ENCODE peak calls at places on chromosomes 7 and 10, in eight cellular contexts. One of them, this sample, is unnamed.

GRCh38 chr10:58414270-58415041 is 29.2 kb downstream of the TFAM start:
- DNase-seq in transverse colon: no peak
- DNase-seq in tibial nerve: no peak
- DNase-seq in spleen: no peak
- DNase-seq in uterus: no peak
- DNase-seq in Peyer's patch: no peak
- DNase-seq in right lobe of liver: no peak
- DNase-seq in breast epithelium: peak; percentile 51
- DNase-seq in this sample: no peak

GRCh38 chr7:41399171-41399570 is 303.7 kb downstream of the INHBA start:
- DNase-seq in transverse colon: no peak
- DNase-seq in tibial nerve: no peak
- DNase-seq in spleen: no peak
- DNase-seq in uterus: no peak
- DNase-seq in Peyer's patch: no peak
- DNase-seq in right lobe of liver: no peak
- DNase-seq in breast epithelium: no peak
- DNase-seq in this sample: no peak

GRCh38 chr10:114767589-114768393 is 53.8 kb upstream of the FHIP2A start:
- DNase-seq in transverse colon: peak; percentile 65
- DNase-seq in tibial nerve: no peak
- DNase-seq in spleen: peak; percentile 80
- DNase-seq in uterus: no peak
- DNase-seq in Peyer's patch: peak; percentile 80
- DNase-seq in right lobe of liver: peak; percentile 70
- DNase-seq in breast epithelium: no peak
- DNase-seq in this sample: no peak

GRCh38 chr10:86373828-86374227 is 7.2 kb upstream of the GRID1 start:
- DNase-seq in transverse colon: no peak
- DNase-seq in tibial nerve: no peak
- DNase-seq in spleen: peak; percentile 66
- DNase-seq in uterus: peak; percentile 5
- DNase-seq in Peyer's patch: no peak
- DNase-seq in right lobe of liver: peak; percentile 24
- DNase-seq in breast epithelium: no peak
- DNase-seq in this sample: no peak

GRCh38 chr10:43145313-43145712 is 7.1 kb downstream of the CSGALNACT2 start:
- DNase-seq in transverse colon: no peak
- DNase-seq in tibial nerve: no peak
- DNase-seq in spleen: no peak
- DNase-seq in uterus: no peak
- DNase-seq in Peyer's patch: no peak
- DNase-seq in right lobe of liver: no peak
- DNase-seq in breast epithelium: no peak
- DNase-seq in this sample: no peak

GRCh38 chr7:1236831-1237701 is 4.4 kb downstream of the UNCX start:
- DNase-seq in transverse colon: no peak
- DNase-seq in tibial nerve: no peak
- DNase-seq in spleen: no peak
- DNase-seq in uterus: no peak
- DNase-seq in Peyer's patch: no peak
- DNase-seq in right lobe of liver: no peak
- DNase-seq in breast epithelium: no peak
- DNase-seq in this sample: no peak

GRCh38 chr10:29446327-29446726 is 157.5 kb downstream of the LYZL1 start:
- DNase-seq in transverse colon: no peak
- DNase-seq in tibial nerve: no peak
- DNase-seq in spleen: no peak
- DNase-seq in uterus: no peak
- DNase-seq in Peyer's patch: no peak
- DNase-seq in right lobe of liver: no peak
- DNase-seq in breast epithelium: no peak
- DNase-seq in this sample: no peak

GRCh38 chr10:59867590-59867989 is 38.8 kb downstream of the CCDC6 start:
- DNase-seq in transverse colon: no peak
- DNase-seq in tibial nerve: no peak
- DNase-seq in spleen: no peak
- DNase-seq in uterus: no peak
- DNase-seq in Peyer's patch: no peak
- DNase-seq in right lobe of liver: no peak
- DNase-seq in breast epithelium: no peak
- DNase-seq in this sample: no peak

GRCh38 chr7:28755255-28755654 is 202.9 kb downstream of the TRIL start:
- DNase-seq in transverse colon: no peak
- DNase-seq in tibial nerve: no peak
- DNase-seq in spleen: no peak
- DNase-seq in uterus: no peak
- DNase-seq in Peyer's patch: no peak
- DNase-seq in right lobe of liver: no peak
- DNase-seq in breast epithelium: no peak
- DNase-seq in this sample: no peak

GRCh38 chr7:128703605-128704004 is 31.5 kb downstream of the GARIN1A start:
- DNase-seq in transverse colon: no peak
- DNase-seq in tibial nerve: no peak
- DNase-seq in spleen: no peak
- DNase-seq in uterus: no peak
- DNase-seq in Peyer's patch: no peak
- DNase-seq in right lobe of liver: no peak
- DNase-seq in breast epithelium: no peak
- DNase-seq in this sample: peak; percentile 8

GRCh38 chr10:48626986-48627731 is 22.3 kb upstream of the ARHGAP22 start:
- DNase-seq in transverse colon: no peak
- DNase-seq in tibial nerve: no peak
- DNase-seq in spleen: no peak
- DNase-seq in uterus: no peak
- DNase-seq in Peyer's patch: no peak
- DNase-seq in right lobe of liver: no peak
- DNase-seq in breast epithelium: no peak
- DNase-seq in this sample: no peak

GRCh38 chr10:4672199-4672598 is 153.8 kb upstream of the AKR1E2 start:
- DNase-seq in transverse colon: no peak
- DNase-seq in tibial nerve: no peak
- DNase-seq in spleen: no peak
- DNase-seq in uterus: no peak
- DNase-seq in Peyer's patch: no peak
- DNase-seq in right lobe of liver: no peak
- DNase-seq in breast epithelium: no peak
- DNase-seq in this sample: no peak

GRCh38 chr7:113349339-113349738 is 231.0 kb upstream of the SMIM30 start:
- DNase-seq in transverse colon: no peak
- DNase-seq in tibial nerve: no peak
- DNase-seq in spleen: no peak
- DNase-seq in uterus: no peak
- DNase-seq in Peyer's patch: no peak
- DNase-seq in right lobe of liver: no peak
- DNase-seq in breast epithelium: no peak
- DNase-seq in this sample: no peak

GRCh38 chr7:108402865-108403264 is 53.4 kb downstream of the NRCAM start:
- DNase-seq in transverse colon: no peak
- DNase-seq in tibial nerve: no peak
- DNase-seq in spleen: no peak
- DNase-seq in uterus: no peak
- DNase-seq in Peyer's patch: no peak
- DNase-seq in right lobe of liver: no peak
- DNase-seq in breast epithelium: no peak
- DNase-seq in this sample: no peak

GRCh38 chr7:108091461-108091831 is 38.7 kb downstream of the LAMB4 start:
- DNase-seq in transverse colon: no peak
- DNase-seq in tibial nerve: no peak
- DNase-seq in spleen: no peak
- DNase-seq in uterus: no peak
- DNase-seq in Peyer's patch: no peak
- DNase-seq in right lobe of liver: no peak
- DNase-seq in breast epithelium: no peak
- DNase-seq in this sample: no peak

GRCh38 chr10:73096041-73096451 is 620 bp downstream of the P4HA1 start:
- DNase-seq in transverse colon: peak; percentile 74
- DNase-seq in tibial nerve: peak; percentile 41
- DNase-seq in spleen: peak; percentile 94
- DNase-seq in uterus: peak; percentile 64
- DNase-seq in Peyer's patch: peak; percentile 78
- DNase-seq in right lobe of liver: peak; percentile 80
- DNase-seq in breast epithelium: peak; percentile 58
- DNase-seq in this sample: peak; percentile 93
- TF ChIP-seq POLR2A in transverse colon: no peak
- TF ChIP-seq POLR2A in tibial nerve: no peak
- TF ChIP-seq POLR2A in spleen: peak; percentile 73
- TF ChIP-seq POLR2A in uterus: peak; percentile 4
- TF ChIP-seq POLR2A in Peyer's patch: peak; percentile 6
- TF ChIP-seq POLR2A in right lobe of liver: no peak
- TF ChIP-seq POLR2A in breast epithelium: no peak
- TF ChIP-seq POLR2A in this sample: no peak

DNA sequence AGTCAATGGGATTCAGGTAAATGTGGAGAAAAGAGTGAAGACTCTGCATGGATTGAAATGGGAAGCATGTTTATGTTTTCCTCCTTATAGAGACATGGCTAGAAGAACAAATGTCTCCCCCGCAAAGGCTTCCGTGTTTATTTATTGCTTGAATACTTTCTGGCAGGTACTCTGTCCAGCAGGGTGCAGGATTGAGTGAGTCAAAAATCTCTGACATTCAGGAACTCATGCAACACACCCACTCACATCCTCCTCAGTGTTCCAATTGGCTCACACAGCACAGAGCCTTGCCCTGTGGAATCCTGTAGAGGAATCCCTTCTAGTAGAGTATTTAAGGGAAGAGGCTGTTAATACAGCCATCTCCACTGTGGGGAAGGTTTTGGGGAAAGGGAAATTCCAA is 290.3 kb upstream of the VWC2 start:
- DNase-seq in transverse colon: peak; percentile 8
- DNase-seq in tibial nerve: no peak
- DNase-seq in spleen: no peak
- DNase-seq in uterus: no peak
- DNase-seq in Peyer's patch: no peak
- DNase-seq in right lobe of liver: no peak
- DNase-seq in breast epithelium: no peak
- DNase-seq in this sample: no peak
- TF ChIP-seq CTCF in transverse colon: peak; percentile 10
- TF ChIP-seq CTCF in tibial nerve: no peak
- TF ChIP-seq CTCF in spleen: no peak
- TF ChIP-seq CTCF in uterus: no peak
- TF ChIP-seq CTCF in Peyer's patch: peak; percentile 25
- TF ChIP-seq CTCF in right lobe of liver: no peak
- TF ChIP-seq CTCF in breast epithelium: no peak
- TF ChIP-seq CTCF in this sample: no peak

DNA sequence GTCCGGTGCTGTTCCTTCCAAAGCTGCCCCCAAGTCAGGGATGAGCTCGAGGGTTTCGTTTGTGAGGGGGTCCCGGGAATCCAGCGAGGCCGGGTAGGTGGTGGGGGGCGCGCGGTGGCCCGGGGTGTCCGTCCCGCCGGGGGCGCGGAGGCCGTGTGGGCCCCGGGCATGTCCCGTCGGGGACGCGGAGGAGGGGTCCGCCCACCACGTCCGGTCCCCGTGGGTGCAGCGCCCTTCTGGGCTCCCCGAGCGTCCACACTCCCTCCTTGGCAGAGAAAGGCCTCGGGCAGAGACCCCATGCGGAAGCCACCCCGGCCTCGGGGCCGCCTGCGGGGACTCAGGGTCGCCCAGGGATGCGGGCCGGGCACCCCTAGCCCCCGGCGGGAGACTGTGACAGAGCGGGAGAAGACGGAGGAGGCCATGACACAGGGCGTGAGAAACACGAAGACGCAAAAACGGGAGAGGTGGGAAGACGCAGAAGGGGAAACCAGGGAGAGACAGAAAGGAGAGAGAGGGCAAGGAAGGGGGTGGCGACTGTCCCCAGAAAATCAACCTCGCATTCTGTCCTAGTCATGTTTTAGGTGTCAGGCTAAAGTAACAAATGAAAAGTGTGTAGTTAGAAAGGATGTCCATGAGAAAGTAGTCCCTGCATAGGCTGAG is 668 bp upstream of the ZNF425 start:
- DNase-seq in transverse colon: peak; percentile 60
- DNase-seq in tibial nerve: no peak
- DNase-seq in spleen: peak; percentile 94
- DNase-seq in uterus: peak; percentile 52
- DNase-seq in Peyer's patch: peak; percentile 72
- DNase-seq in right lobe of liver: peak; percentile 71
- DNase-seq in breast epithelium: no peak
- DNase-seq in this sample: peak; percentile 21
- TF ChIP-seq POLR2A in transverse colon: no peak
- TF ChIP-seq POLR2A in tibial nerve: no peak
- TF ChIP-seq POLR2A in spleen: no peak
- TF ChIP-seq POLR2A in uterus: no peak
- TF ChIP-seq POLR2A in Peyer's patch: no peak
- TF ChIP-seq POLR2A in right lobe of liver: no peak
- TF ChIP-seq POLR2A in breast epithelium: no peak
- TF ChIP-seq POLR2A in this sample: no peak

DNA sequence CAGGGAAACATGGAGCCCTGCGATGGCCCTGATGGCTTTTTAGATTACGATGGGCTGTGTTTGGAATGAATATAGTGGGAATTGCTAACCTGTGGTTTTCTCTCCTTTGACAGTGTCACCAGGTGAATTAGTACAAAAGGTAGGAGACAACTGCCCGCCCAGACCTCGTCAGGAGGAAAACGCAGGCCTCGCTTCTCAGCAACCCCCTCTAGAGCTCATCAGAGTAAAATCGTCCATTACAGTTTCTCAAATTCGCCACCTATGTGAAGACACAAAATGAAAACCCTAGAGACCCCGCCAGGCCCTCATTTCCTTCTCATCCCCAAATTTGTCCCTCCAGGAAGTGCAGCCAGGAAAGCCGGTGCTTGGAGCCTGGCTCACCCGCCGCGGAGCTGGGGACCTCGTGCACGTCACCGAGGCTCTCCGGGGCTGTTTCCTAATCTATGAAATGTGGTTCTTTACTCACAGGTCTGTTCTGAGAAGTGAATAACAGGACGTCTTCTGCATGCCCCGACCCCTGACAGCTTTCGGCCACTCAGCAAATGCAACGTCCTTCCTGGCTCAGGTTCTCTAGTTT is 143.7 kb downstream of the VIPR2 start:
- DNase-seq in transverse colon: no peak
- DNase-seq in tibial nerve: no peak
- DNase-seq in spleen: no peak
- DNase-seq in uterus: no peak
- DNase-seq in Peyer's patch: no peak
- DNase-seq in right lobe of liver: no peak
- DNase-seq in breast epithelium: no peak
- DNase-seq in this sample: no peak
- TF ChIP-seq CTCF in transverse colon: no peak
- TF ChIP-seq CTCF in tibial nerve: no peak
- TF ChIP-seq CTCF in spleen: no peak
- TF ChIP-seq CTCF in uterus: no peak
- TF ChIP-seq CTCF in Peyer's patch: no peak
- TF ChIP-seq CTCF in right lobe of liver: no peak
- TF ChIP-seq CTCF in breast epithelium: no peak
- TF ChIP-seq CTCF in this sample: no peak

GRCh38 chr7:5310822-5311405 is 28.2 kb downstream of the SLC29A4 start:
- DNase-seq in transverse colon: no peak
- DNase-seq in tibial nerve: no peak
- DNase-seq in spleen: no peak
- DNase-seq in uterus: no peak
- DNase-seq in Peyer's patch: no peak
- DNase-seq in right lobe of liver: no peak
- DNase-seq in breast epithelium: no peak
- DNase-seq in this sample: no peak
- TF ChIP-seq POLR2A in transverse colon: no peak
- TF ChIP-seq POLR2A in tibial nerve: no peak
- TF ChIP-seq POLR2A in spleen: no peak
- TF ChIP-seq POLR2A in uterus: no peak
- TF ChIP-seq POLR2A in Peyer's patch: no peak
- TF ChIP-seq POLR2A in right lobe of liver: no peak
- TF ChIP-seq POLR2A in breast epithelium: no peak
- TF ChIP-seq POLR2A in this sample: no peak

GRCh38 chr10:92844746-92845145 is 3.6 kb upstream of the EXOC6 start:
- DNase-seq in transverse colon: no peak
- DNase-seq in tibial nerve: no peak
- DNase-seq in spleen: no peak
- DNase-seq in uterus: no peak
- DNase-seq in Peyer's patch: no peak
- DNase-seq in right lobe of liver: no peak
- DNase-seq in breast epithelium: no peak
- DNase-seq in this sample: no peak
- TF ChIP-seq CTCF in transverse colon: no peak
- TF ChIP-seq CTCF in tibial nerve: no peak
- TF ChIP-seq CTCF in spleen: no peak
- TF ChIP-seq CTCF in uterus: no peak
- TF ChIP-seq CTCF in Peyer's patch: peak; percentile 19
- TF ChIP-seq CTCF in right lobe of liver: no peak
- TF ChIP-seq CTCF in breast epithelium: no peak
- TF ChIP-seq CTCF in this sample: no peak

This sample was measured in lower leg skin.